ENCODE peak calls at places on chromosomes 6 and 20, in ten cellular contexts. R is gastrocnemius medialis, J is GM12891, E is A549, A is adrenal gland, L is IMR-90, B is lower leg skin, I is body of pancreas, M is HCT116, W is GM12878. K is an unnamed sample.

GRCh38 chr6:39167321-39167720 is 52.3 kb upstream of the SAYSD1 start:
- DNase-seq in R (no peak), J (no peak), E (no peak), A (no peak), L (no peak), B (no peak), I (no peak), M (no peak), W (no peak), K (no peak)

GRCh38 chr6:35016417-35017221 is 124.5 kb downstream of the TCP11 start:
- DNase-seq in R (peak), J (no peak), E (no peak), A (peak), L (peak), B (no peak), I (peak), M (no peak), W (no peak), K (no peak)

GRCh38 chr6:135909737-135910387 is 58.4 kb downstream of the PDE7B start:
- DNase-seq in R (peak), J (peak), E (peak), A (peak), L (peak), B (no peak), I (peak), M (peak), W (peak), K (peak)

GRCh38 chr6:24667378-24667803 is 514 bp downstream of the ACOT13 start:
- DNase-seq in R (no peak), J (no peak), E (no peak), A (no peak), L (peak), B (no peak), I (no peak), M (no peak), W (no peak), K (peak)

GRCh38 chr20:52493177-52493711 is 301.7 kb upstream of the ZFP64 start:
- DNase-seq in R (no peak), J (no peak), E (no peak), A (peak), L (peak), B (no peak), I (peak), M (no peak), W (no peak), K (no peak)

GRCh38 chr6:34425132-34425497 is 754 bp downstream of the RPS10 start:
- DNase-seq in R (no peak), J (no peak), E (no peak), A (no peak), L (no peak), B (no peak), I (peak), M (no peak), W (no peak), K (no peak)

GRCh38 chr20:37133952-37134351 is 38.2 kb upstream of the RBL1 start:
- DNase-seq in R (no peak), J (no peak), E (no peak), A (no peak), L (no peak), B (no peak), I (no peak), M (no peak), W (no peak), K (no peak)

GRCh38 chr6:133887478-133887877 is 1.4 kb upstream of the TCF21 start:
- DNase-seq in R (no peak), J (no peak), E (no peak), A (no peak), L (no peak), B (no peak), I (no peak), M (no peak), W (no peak), K (no peak)

GRCh38 chr20:49750611-49751396 is 37.1 kb upstream of the B4GALT5 start:
- DNase-seq in R (peak), J (peak), E (no peak), A (no peak), L (no peak), B (peak), I (peak), M (no peak), W (peak), K (no peak)

GRCh38 chr6:56091159-56091869 is 156.1 kb downstream of the COL21A1 start:
- DNase-seq in R (no peak), J (no peak), E (no peak), A (no peak), L (peak), B (no peak), I (no peak), M (peak), W (no peak), K (peak)

GRCh38 chr6:134537146-134537555 is 219.2 kb upstream of the SGK1 start:
- DNase-seq in R (no peak), J (no peak), E (peak), A (no peak), L (peak), B (no peak), I (no peak), M (peak), W (no peak), K (no peak)

GRCh38 chr20:33874129-33874528 is 63.0 kb downstream of the CHMP4B start:
- DNase-seq in R (no peak), J (no peak), E (no peak), A (no peak), L (no peak), B (no peak), I (no peak), M (no peak), W (no peak), K (no peak)

GRCh38 chr6:53585208-53585903 is 40.5 kb upstream of the GCLC start:
- DNase-seq in R (no peak), J (no peak), E (no peak), A (no peak), L (no peak), B (no peak), I (no peak), M (no peak), W (no peak), K (no peak)

GRCh38 chr6:105608711-105609374 is 206.0 kb upstream of the PREP start:
- DNase-seq in R (no peak), J (no peak), E (peak), A (no peak), L (peak), B (no peak), I (no peak), M (no peak), W (no peak), K (no peak)

GRCh38 chr6:87847135-87847829 is 145.2 kb upstream of the AKIRIN2 start:
- DNase-seq in R (no peak), J (no peak), E (no peak), A (no peak), L (no peak), B (no peak), I (no peak), M (no peak), W (no peak), K (no peak)

GRCh38 chr6:2622683-2623082 is 128.0 kb downstream of the MYLK4 start:
- DNase-seq in R (no peak), J (no peak), E (no peak), A (no peak), L (no peak), B (no peak), I (no peak), M (no peak), W (no peak), K (no peak)

GRCh38 chr6:15363164-15363522 is 117.3 kb downstream of the JARID2 start:
- DNase-seq in R (no peak), J (no peak), E (no peak), A (no peak), L (no peak), B (no peak), I (no peak), M (no peak), W (no peak), K (no peak)

GRCh38 chr6:135680964-135681913 is 170.3 kb upstream of the PDE7B start:
- DNase-seq in R (no peak), J (no peak), E (no peak), A (no peak), L (no peak), B (no peak), I (no peak), M (no peak), W (no peak), K (no peak)

GRCh38 chr6:100774681-100775080 is 106.4 kb downstream of the ASCC3 start:
- DNase-seq in R (no peak), J (no peak), E (no peak), A (no peak), L (peak), B (no peak), I (no peak), M (no peak), W (no peak), K (no peak)

GRCh38 chr6:33299237-33299944 is 649 bp upstream of the RGL2 start:
- DNase-seq in R (peak), J (peak), E (peak), A (peak), L (peak), B (peak), I (peak), M (peak), W (peak), K (peak)
- TF ChIP-seq POLR2A in R (peak), J (peak), E (peak), A (peak), L (peak), B (peak), I (peak), M (peak), W (peak), K (peak)

GRCh38 chr6:26033132-26033941 is 53.9 kb upstream of the HFE start:
- DNase-seq in R (peak), J (no peak), E (peak), A (peak), L (peak), B (no peak), I (peak), M (peak), W (peak), K (peak)
- TF ChIP-seq POLR2A in R (peak), J (peak), E (peak), A (peak), L (peak), B (no peak), I (peak), M (peak), W (peak), K (peak)

GRCh38 chr20:63658749-63659187 is 656 bp downstream of the RTEL1 start:
- DNase-seq in R (no peak), J (no peak), E (no peak), A (peak), L (peak), B (no peak), I (peak), M (no peak), W (no peak), K (peak)

GRCh38 chr20:63656451-63656850 is 1.7 kb upstream of the RTEL1 start:
- DNase-seq in R (no peak), J (no peak), E (no peak), A (no peak), L (peak), B (no peak), I (no peak), M (no peak), W (no peak), K (no peak)

GRCh38 chr20:63657260-63657936 is 714 bp upstream of the RTEL1 start:
- DNase-seq in R (no peak), J (no peak), E (no peak), A (no peak), L (no peak), B (no peak), I (no peak), M (no peak), W (no peak), K (no peak)

GRCh38 chr20:63659370-63659769 is 1.3 kb downstream of the RTEL1 start:
- DNase-seq in R (no peak), J (no peak), E (no peak), A (no peak), L (no peak), B (no peak), I (no peak), M (no peak), W (no peak), K (no peak)

DNA sequence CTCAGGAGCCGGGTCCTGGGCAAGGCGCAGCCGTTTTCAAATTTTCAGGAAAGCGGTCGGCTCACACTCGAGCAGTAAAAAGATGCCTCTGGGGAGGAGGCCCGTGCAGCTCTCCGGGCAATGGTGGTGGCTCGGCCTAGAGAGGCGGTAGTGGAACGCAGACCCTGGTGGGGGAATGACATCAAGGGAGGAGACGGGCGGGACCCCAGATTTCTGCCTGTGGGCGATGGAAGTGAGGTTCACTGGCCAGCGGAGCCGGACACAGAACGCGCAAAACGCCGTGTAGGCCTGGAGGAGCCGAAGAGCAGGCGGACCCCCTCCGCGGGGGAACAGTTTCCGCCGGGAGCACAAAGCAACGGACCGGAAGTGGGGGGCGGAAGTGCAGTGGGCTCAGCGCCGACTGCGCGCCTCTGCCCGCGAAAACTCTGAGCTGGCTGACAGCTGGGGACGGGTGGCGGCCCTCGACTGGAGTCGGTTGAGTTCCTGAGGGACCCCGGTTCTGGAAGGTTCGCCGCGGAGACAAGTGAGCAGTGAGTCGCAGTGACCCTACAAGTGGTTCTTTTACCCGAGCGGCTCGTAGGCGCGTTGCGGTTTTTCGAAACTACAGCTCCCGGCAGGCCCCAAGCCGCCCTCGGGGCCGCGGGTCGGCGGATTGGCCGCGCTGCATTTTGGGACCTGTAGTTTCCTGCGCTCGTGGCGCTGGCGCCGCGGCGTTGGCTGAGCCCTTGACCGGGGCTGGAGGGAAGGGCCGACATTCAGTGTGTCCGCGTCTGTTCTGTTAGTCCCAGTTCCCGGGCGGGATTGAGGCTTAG is at the start of gene RTEL1:
- DNase-seq in R (peak), J (peak), E (peak), A (peak), L (peak), B (peak), I (peak), M (peak), W (peak), K (peak)
- TF ChIP-seq POLR2A in R (peak), J (peak), E (no peak), A (peak), L (no peak), B (no peak), I (peak), M (no peak), W (no peak), K (peak)

GRCh38 chr6:143060806-143061596 is at the start of gene AIG1:
- DNase-seq in R (peak), J (no peak), E (peak), A (peak), L (no peak), B (peak), I (no peak), M (peak), W (no peak), K (no peak)

GRCh38 chr6:143061597-143062385 is 1.1 kb downstream of the AIG1 start:
- DNase-seq in R (peak), J (no peak), E (no peak), A (peak), L (peak), B (no peak), I (no peak), M (no peak), W (no peak), K (no peak)

GRCh38 chr6:143060354-143060805 is 309 bp upstream of the AIG1 start:
- DNase-seq in R (peak), J (peak), E (peak), A (peak), L (peak), B (peak), I (peak), M (peak), W (peak), K (peak)

GRCh38 chr6:143058987-143059386 is 1.7 kb upstream of the AIG1 start:
- DNase-seq in R (no peak), J (no peak), E (no peak), A (no peak), L (no peak), B (no peak), I (no peak), M (no peak), W (no peak), K (peak)

DNA sequence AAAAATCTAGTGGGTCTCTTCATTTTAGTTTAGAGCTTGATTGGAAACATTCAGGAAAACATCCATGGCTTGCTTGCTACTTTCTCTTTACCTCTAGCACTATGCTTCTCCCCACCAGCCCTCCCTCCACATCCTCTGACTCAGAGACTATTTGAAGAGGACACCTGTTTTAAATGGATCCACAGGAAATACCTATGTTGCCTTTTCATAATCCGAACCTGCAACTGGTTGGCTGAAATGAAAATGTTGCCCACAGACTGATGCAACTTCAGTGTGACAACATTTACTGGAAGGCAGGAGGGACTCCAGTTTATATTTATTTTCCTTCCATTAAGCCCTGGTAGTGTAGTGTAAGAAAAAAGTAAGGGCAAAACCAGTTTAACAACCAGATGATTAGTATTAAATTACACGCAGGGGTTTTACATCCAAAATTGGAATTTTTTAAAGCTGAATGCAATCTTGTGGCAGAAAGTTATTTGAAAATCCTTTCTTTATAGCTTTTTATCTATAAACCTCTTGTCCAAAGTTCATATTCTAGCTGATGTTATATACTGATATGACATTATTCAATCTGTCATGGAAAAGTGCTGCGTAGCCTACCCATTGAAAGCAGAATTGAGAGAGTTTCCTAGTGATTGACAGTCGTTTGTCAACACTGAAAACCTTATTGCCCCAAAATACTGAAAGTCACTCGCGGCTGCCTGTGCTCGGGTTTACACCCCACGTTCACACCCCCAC is 904 bp upstream of the AIG1 start:
- DNase-seq in R (peak), J (no peak), E (no peak), A (peak), L (peak), B (no peak), I (peak), M (peak), W (no peak), K (peak)
- TF ChIP-seq POLR2A in R (no peak), J (no peak), E (no peak), A (no peak), L (no peak), B (no peak), I (no peak), M (no peak), W (no peak), K (no peak)

GRCh38 chr6:27138837-27139752 is 108.4 kb upstream of the PRSS16 start:
- DNase-seq in R (no peak), J (no peak), E (no peak), A (no peak), L (peak), B (no peak), I (peak), M (no peak), W (peak), K (peak)
- TF ChIP-seq POLR2A in R (peak), J (peak), E (peak), A (no peak), L (no peak), B (no peak), I (peak), M (no peak), W (peak), K (peak)

GRCh38 chr6:16785496-16785895 is 24.2 kb upstream of the ATXN1 start:
- DNase-seq in R (no peak), J (no peak), E (no peak), A (no peak), L (no peak), B (no peak), I (no peak), M (no peak), W (no peak), K (no peak)

GRCh38 chr6:16783485-16783884 is 22.2 kb upstream of the ATXN1 start:
- DNase-seq in R (no peak), J (no peak), E (no peak), A (no peak), L (peak), B (no peak), I (no peak), M (no peak), W (no peak), K (no peak)

GRCh38 chr6:16783952-16784351 is 22.7 kb upstream of the ATXN1 start:
- DNase-seq in R (no peak), J (no peak), E (no peak), A (no peak), L (no peak), B (no peak), I (no peak), M (no peak), W (no peak), K (no peak)

GRCh38 chr6:16781348-16782169 is 20.3 kb upstream of the ATXN1 start:
- DNase-seq in R (no peak), J (no peak), E (no peak), A (no peak), L (no peak), B (peak), I (no peak), M (no peak), W (no peak), K (no peak)

GRCh38 chr6:16787128-16787685 is 25.9 kb upstream of the ATXN1 start:
- DNase-seq in R (no peak), J (no peak), E (no peak), A (no peak), L (no peak), B (no peak), I (no peak), M (no peak), W (no peak), K (no peak)
- TF ChIP-seq POLR2A in R (no peak), J (no peak), E (no peak), A (no peak), L (no peak), B (no peak), I (no peak), M (no peak), W (no peak), K (no peak)

GRCh38 chr6:162147805-162148204 is 579.8 kb downstream of the PRKN start:
- DNase-seq in R (no peak), J (no peak), E (no peak), A (no peak), L (no peak), B (no peak), I (no peak), M (no peak), W (no peak), K (no peak)

GRCh38 chr6:162149786-162150185 is 577.8 kb downstream of the PRKN start:
- DNase-seq in R (no peak), J (no peak), E (no peak), A (no peak), L (no peak), B (no peak), I (no peak), M (no peak), W (no peak), K (no peak)

GRCh38 chr6:162153120-162153519 is 574.4 kb downstream of the PRKN start:
- DNase-seq in R (no peak), J (no peak), E (no peak), A (peak), L (no peak), B (no peak), I (no peak), M (no peak), W (no peak), K (no peak)

GRCh38 chr6:162151050-162151658 is 576.4 kb downstream of the PRKN start:
- DNase-seq in R (peak), J (no peak), E (no peak), A (no peak), L (no peak), B (no peak), I (no peak), M (no peak), W (no peak), K (no peak)

GRCh38 chr6:162147281-162147680 is 580.3 kb downstream of the PRKN start:
- DNase-seq in R (no peak), J (no peak), E (no peak), A (no peak), L (no peak), B (no peak), I (no peak), M (no peak), W (no peak), K (no peak)
- TF ChIP-seq POLR2A in R (no peak), J (no peak), E (no peak), A (no peak), L (no peak), B (no peak), I (no peak), M (no peak), W (no peak), K (no peak)

K was measured in NB4.